ENCODE peak calls at places on chromosome 1, in seven cellular contexts. S is tibial artery, O is ELR, M is sciatic nerve, I is body of pancreas, N is endothelial cell, B is omental fat pad. V is an unnamed sample.

GRCh38 chr1:54795841-54796468 is 5.2 kb downstream of the TTC22 start:
- DNase-seq in S (no peak), O (no peak), M (no peak), I (peak; percentile 18), N (no peak), B (no peak), V (no peak)

GRCh38 chr1:53553734-53554509 is 94.7 kb downstream of the DMRTB1 start:
- DNase-seq in S (peak; percentile 13), O (peak; percentile 36), M (no peak), I (no peak), N (no peak), B (peak; percentile 10), V (no peak)

GRCh38 chr1:28822779-28823178 is 10.8 kb downstream of the OPRD1 start:
- DNase-seq in S (no peak), O (no peak), M (no peak), I (no peak), N (no peak), B (no peak), V (no peak)

GRCh38 chr1:44842415-44842762 is 664 bp downstream of the PTCH2 start:
- DNase-seq in S (no peak), O (no peak), M (no peak), I (no peak), N (no peak), B (no peak), V (no peak)

GRCh38 chr1:32939655-32940371 is 24.8 kb downstream of the RNF19B start:
- DNase-seq in S (peak; percentile 48), O (peak; percentile 63), M (no peak), I (peak; percentile 60), N (no peak), B (peak; percentile 48), V (no peak)

GRCh38 chr1:145858238-145858936 is 494 bp downstream of the PIAS3 start:
- DNase-seq in S (peak; percentile 66), O (peak; percentile 67), M (peak; percentile 79), I (peak; percentile 46), N (peak; percentile 42), B (no peak), V (peak; percentile 84)

GRCh38 chr1:19400875-19401854 is 84.2 kb downstream of the CAPZB start:
- DNase-seq in S (no peak), O (no peak), M (no peak), I (no peak), N (no peak), B (no peak), V (no peak)

GRCh38 chr1:17372955-17373354 is 959 bp downstream of the PADI6 start:
- DNase-seq in S (no peak), O (no peak), M (no peak), I (no peak), N (no peak), B (no peak), V (no peak)

GRCh38 chr1:201637282-201638076 is 98.6 kb downstream of the NAV1 start:
- DNase-seq in S (no peak), O (peak; percentile 40), M (no peak), I (no peak), N (peak; percentile 43), B (no peak), V (no peak)

GRCh38 chr1:24963099-24963872 is 33.2 kb upstream of the RUNX3 start:
- DNase-seq in S (no peak), O (no peak), M (no peak), I (no peak), N (no peak), B (no peak), V (peak; percentile 75)

GRCh38 chr1:151340870-151341754 is 5.9 kb downstream of the RFX5 start:
- DNase-seq in S (no peak), O (peak; percentile 95), M (no peak), I (peak; percentile 70), N (peak; percentile 62), B (no peak), V (peak; percentile 93)

GRCh38 chr1:234125283-234125682 is 220.8 kb downstream of the SLC35F3 start:
- DNase-seq in S (no peak), O (peak; percentile 84), M (no peak), I (peak; percentile 16), N (peak; percentile 82), B (no peak), V (peak; percentile 80)

GRCh38 chr1:59079434-59080135 is 217.3 kb upstream of the FGGY start:
- DNase-seq in S (no peak), O (peak; percentile 54), M (no peak), I (no peak), N (no peak), B (no peak), V (no peak)

GRCh38 chr1:15734901-15735300 is 1.2 kb upstream of the SLC25A34 start:
- DNase-seq in S (no peak), O (no peak), M (no peak), I (no peak), N (no peak), B (no peak), V (no peak)

GRCh38 chr1:180168786-180169640 is 14.3 kb downstream of the QSOX1 start:
- DNase-seq in S (no peak), O (peak; percentile 69), M (peak; percentile 49), I (peak; percentile 87), N (peak; percentile 67), B (no peak), V (peak; percentile 82)